ENCODE peak calls at places on chromosomes 13 and 19, in nine cellular contexts. One of them, this sample, is unnamed.

GRCh38 chr19:11273288-11273687 is 11.0 kb upstream of the DOCK6 start:
- DNase-seq in Daoy: no peak
- DNase-seq in fibroblast of lung: no peak
- DNase-seq in stimulated activated CD4-positive, alpha-beta T cell treated with anti-CD3 and anti-CD28 coated beads, Interleukin-1b, Interleukin-23, amount 100 ng/mL, for 24 hours: no peak
- DNase-seq in activated CD8-positive, alpha-beta memory T cell treated with anti-CD3 and anti-CD28 coated beads, Interleukin-2, amount 50 U/mL, for 4 hours: no peak
- DNase-seq in CD8-positive, alpha-beta T cell: no peak
- DNase-seq in left cardiac atrium: no peak
- DNase-seq in activated CD4-positive, alpha-beta T cell treated with anti-CD3 and anti-CD28 coated beads for 4 hours: no peak
- DNase-seq in LHCN-M2: no peak
- DNase-seq in this sample: no peak

GRCh38 chr13:40440990-40441820 is 225.2 kb downstream of the FOXO1 start:
- DNase-seq in Daoy: peak
- DNase-seq in stimulated activated CD4-positive, alpha-beta T cell treated with anti-CD3 and anti-CD28 coated beads, Interleukin-1b, Interleukin-23, amount 100 ng/mL, for 24 hours: no peak
- DNase-seq in activated CD8-positive, alpha-beta memory T cell treated with anti-CD3 and anti-CD28 coated beads, Interleukin-2, amount 50 U/mL, for 4 hours: no peak
- DNase-seq in CD8-positive, alpha-beta T cell: no peak
- DNase-seq in LHCN-M2: peak
- DNase-seq in fibroblast of lung: peak
- DNase-seq in left cardiac atrium: peak
- DNase-seq in activated CD4-positive, alpha-beta T cell treated with anti-CD3 and anti-CD28 coated beads for 4 hours: no peak
- DNase-seq in this sample: peak

GRCh38 chr19:8512115-8512967 is 1.6 kb downstream of the ZNF414 start:
- DNase-seq in fibroblast of lung: no peak
- DNase-seq in left cardiac atrium: no peak
- DNase-seq in activated CD8-positive, alpha-beta memory T cell treated with anti-CD3 and anti-CD28 coated beads, Interleukin-2, amount 50 U/mL, for 4 hours: no peak
- DNase-seq in LHCN-M2: peak
- DNase-seq in Daoy: peak
- DNase-seq in CD8-positive, alpha-beta T cell: no peak
- DNase-seq in stimulated activated CD4-positive, alpha-beta T cell treated with anti-CD3 and anti-CD28 coated beads, Interleukin-1b, Interleukin-23, amount 100 ng/mL, for 24 hours: no peak
- DNase-seq in activated CD4-positive, alpha-beta T cell treated with anti-CD3 and anti-CD28 coated beads for 4 hours: no peak
- DNase-seq in this sample: no peak

GRCh38 chr19:8421484-8422461 is 8.7 kb downstream of the MARCHF2 start:
- DNase-seq in stimulated activated CD4-positive, alpha-beta T cell treated with anti-CD3 and anti-CD28 coated beads, Interleukin-1b, Interleukin-23, amount 100 ng/mL, for 24 hours: no peak
- DNase-seq in fibroblast of lung: no peak
- DNase-seq in Daoy: no peak
- DNase-seq in activated CD4-positive, alpha-beta T cell treated with anti-CD3 and anti-CD28 coated beads for 4 hours: no peak
- DNase-seq in left cardiac atrium: no peak
- DNase-seq in CD8-positive, alpha-beta T cell: no peak
- DNase-seq in activated CD8-positive, alpha-beta memory T cell treated with anti-CD3 and anti-CD28 coated beads, Interleukin-2, amount 50 U/mL, for 4 hours: no peak
- DNase-seq in LHCN-M2: no peak
- DNase-seq in this sample: no peak

GRCh38 chr19:1066251-1066747 is 668 bp upstream of the ARHGAP45 start:
- DNase-seq in fibroblast of lung: no peak
- DNase-seq in activated CD8-positive, alpha-beta memory T cell treated with anti-CD3 and anti-CD28 coated beads, Interleukin-2, amount 50 U/mL, for 4 hours: no peak
- DNase-seq in left cardiac atrium: no peak
- DNase-seq in Daoy: no peak
- DNase-seq in LHCN-M2: no peak
- DNase-seq in stimulated activated CD4-positive, alpha-beta T cell treated with anti-CD3 and anti-CD28 coated beads, Interleukin-1b, Interleukin-23, amount 100 ng/mL, for 24 hours: no peak
- DNase-seq in CD8-positive, alpha-beta T cell: no peak
- DNase-seq in activated CD4-positive, alpha-beta T cell treated with anti-CD3 and anti-CD28 coated beads for 4 hours: no peak
- DNase-seq in this sample: no peak

GRCh38 chr13:21849323-21849722 is 178.4 kb downstream of the FGF9 start:
- DNase-seq in stimulated activated CD4-positive, alpha-beta T cell treated with anti-CD3 and anti-CD28 coated beads, Interleukin-1b, Interleukin-23, amount 100 ng/mL, for 24 hours: no peak
- DNase-seq in LHCN-M2: no peak
- DNase-seq in CD8-positive, alpha-beta T cell: no peak
- DNase-seq in left cardiac atrium: no peak
- DNase-seq in fibroblast of lung: peak
- DNase-seq in activated CD4-positive, alpha-beta T cell treated with anti-CD3 and anti-CD28 coated beads for 4 hours: peak
- DNase-seq in activated CD8-positive, alpha-beta memory T cell treated with anti-CD3 and anti-CD28 coated beads, Interleukin-2, amount 50 U/mL, for 4 hours: no peak
- DNase-seq in Daoy: peak
- DNase-seq in this sample: no peak

GRCh38 chr13:22945321-22946226 is 235.2 kb upstream of the SGCG start:
- DNase-seq in fibroblast of lung: no peak
- DNase-seq in left cardiac atrium: no peak
- DNase-seq in activated CD4-positive, alpha-beta T cell treated with anti-CD3 and anti-CD28 coated beads for 4 hours: no peak
- DNase-seq in stimulated activated CD4-positive, alpha-beta T cell treated with anti-CD3 and anti-CD28 coated beads, Interleukin-1b, Interleukin-23, amount 100 ng/mL, for 24 hours: no peak
- DNase-seq in Daoy: no peak
- DNase-seq in LHCN-M2: no peak
- DNase-seq in activated CD8-positive, alpha-beta memory T cell treated with anti-CD3 and anti-CD28 coated beads, Interleukin-2, amount 50 U/mL, for 4 hours: no peak
- DNase-seq in CD8-positive, alpha-beta T cell: no peak
- DNase-seq in this sample: no peak

GRCh38 chr13:75870397-75870801 is 234.3 kb downstream of the LMO7 start:
- DNase-seq in activated CD8-positive, alpha-beta memory T cell treated with anti-CD3 and anti-CD28 coated beads, Interleukin-2, amount 50 U/mL, for 4 hours: no peak
- DNase-seq in fibroblast of lung: peak
- DNase-seq in activated CD4-positive, alpha-beta T cell treated with anti-CD3 and anti-CD28 coated beads for 4 hours: peak
- DNase-seq in left cardiac atrium: no peak
- DNase-seq in stimulated activated CD4-positive, alpha-beta T cell treated with anti-CD3 and anti-CD28 coated beads, Interleukin-1b, Interleukin-23, amount 100 ng/mL, for 24 hours: no peak
- DNase-seq in LHCN-M2: peak
- DNase-seq in CD8-positive, alpha-beta T cell: no peak
- DNase-seq in Daoy: peak
- DNase-seq in this sample: peak

GRCh38 chr19:6066661-6067646 is 43.3 kb downstream of the RFX2 start:
- DNase-seq in fibroblast of lung: peak
- DNase-seq in Daoy: peak
- DNase-seq in LHCN-M2: peak
- DNase-seq in stimulated activated CD4-positive, alpha-beta T cell treated with anti-CD3 and anti-CD28 coated beads, Interleukin-1b, Interleukin-23, amount 100 ng/mL, for 24 hours: no peak
- DNase-seq in activated CD8-positive, alpha-beta memory T cell treated with anti-CD3 and anti-CD28 coated beads, Interleukin-2, amount 50 U/mL, for 4 hours: no peak
- DNase-seq in left cardiac atrium: peak
- DNase-seq in CD8-positive, alpha-beta T cell: no peak
- DNase-seq in activated CD4-positive, alpha-beta T cell treated with anti-CD3 and anti-CD28 coated beads for 4 hours: no peak
- DNase-seq in this sample: peak

GRCh38 chr19:49558591-49558990 is 21.8 kb downstream of the NOSIP start:
- DNase-seq in Daoy: no peak
- DNase-seq in stimulated activated CD4-positive, alpha-beta T cell treated with anti-CD3 and anti-CD28 coated beads, Interleukin-1b, Interleukin-23, amount 100 ng/mL, for 24 hours: no peak
- DNase-seq in activated CD8-positive, alpha-beta memory T cell treated with anti-CD3 and anti-CD28 coated beads, Interleukin-2, amount 50 U/mL, for 4 hours: no peak
- DNase-seq in LHCN-M2: no peak
- DNase-seq in CD8-positive, alpha-beta T cell: no peak
- DNase-seq in activated CD4-positive, alpha-beta T cell treated with anti-CD3 and anti-CD28 coated beads for 4 hours: peak
- DNase-seq in fibroblast of lung: no peak
- DNase-seq in left cardiac atrium: no peak
- DNase-seq in this sample: no peak

GRCh38 chr13:111401755-111402154 is 81.3 kb downstream of the TEX29 start:
- DNase-seq in activated CD8-positive, alpha-beta memory T cell treated with anti-CD3 and anti-CD28 coated beads, Interleukin-2, amount 50 U/mL, for 4 hours: peak
- DNase-seq in left cardiac atrium: no peak
- DNase-seq in LHCN-M2: no peak
- DNase-seq in stimulated activated CD4-positive, alpha-beta T cell treated with anti-CD3 and anti-CD28 coated beads, Interleukin-1b, Interleukin-23, amount 100 ng/mL, for 24 hours: no peak
- DNase-seq in fibroblast of lung: no peak
- DNase-seq in CD8-positive, alpha-beta T cell: no peak
- DNase-seq in activated CD4-positive, alpha-beta T cell treated with anti-CD3 and anti-CD28 coated beads for 4 hours: no peak
- DNase-seq in Daoy: no peak
- DNase-seq in this sample: no peak

GRCh38 chr13:50261502-50261901 is 246.3 kb downstream of the KCNRG start:
- DNase-seq in fibroblast of lung: no peak
- DNase-seq in activated CD8-positive, alpha-beta memory T cell treated with anti-CD3 and anti-CD28 coated beads, Interleukin-2, amount 50 U/mL, for 4 hours: no peak
- DNase-seq in LHCN-M2: no peak
- DNase-seq in CD8-positive, alpha-beta T cell: no peak
- DNase-seq in activated CD4-positive, alpha-beta T cell treated with anti-CD3 and anti-CD28 coated beads for 4 hours: no peak
- DNase-seq in left cardiac atrium: no peak
- DNase-seq in Daoy: no peak
- DNase-seq in stimulated activated CD4-positive, alpha-beta T cell treated with anti-CD3 and anti-CD28 coated beads, Interleukin-1b, Interleukin-23, amount 100 ng/mL, for 24 hours: no peak
- DNase-seq in this sample: no peak

GRCh38 chr13:75929074-75929473 is 292.9 kb downstream of the LMO7 start:
- DNase-seq in LHCN-M2: no peak
- DNase-seq in CD8-positive, alpha-beta T cell: no peak
- DNase-seq in fibroblast of lung: no peak
- DNase-seq in activated CD4-positive, alpha-beta T cell treated with anti-CD3 and anti-CD28 coated beads for 4 hours: no peak
- DNase-seq in Daoy: no peak
- DNase-seq in activated CD8-positive, alpha-beta memory T cell treated with anti-CD3 and anti-CD28 coated beads, Interleukin-2, amount 50 U/mL, for 4 hours: no peak
- DNase-seq in left cardiac atrium: no peak
- DNase-seq in stimulated activated CD4-positive, alpha-beta T cell treated with anti-CD3 and anti-CD28 coated beads, Interleukin-1b, Interleukin-23, amount 100 ng/mL, for 24 hours: no peak
- DNase-seq in this sample: no peak

GRCh38 chr13:102405499-102406079 is 3.7 kb upstream of the FGF14 start:
- DNase-seq in fibroblast of lung: peak
- DNase-seq in activated CD8-positive, alpha-beta memory T cell treated with anti-CD3 and anti-CD28 coated beads, Interleukin-2, amount 50 U/mL, for 4 hours: no peak
- DNase-seq in left cardiac atrium: no peak
- DNase-seq in stimulated activated CD4-positive, alpha-beta T cell treated with anti-CD3 and anti-CD28 coated beads, Interleukin-1b, Interleukin-23, amount 100 ng/mL, for 24 hours: no peak
- DNase-seq in activated CD4-positive, alpha-beta T cell treated with anti-CD3 and anti-CD28 coated beads for 4 hours: no peak
- DNase-seq in LHCN-M2: no peak
- DNase-seq in CD8-positive, alpha-beta T cell: no peak
- DNase-seq in Daoy: peak
- DNase-seq in this sample: no peak

GRCh38 chr13:103757361-103757760 is 691.1 kb upstream of the SLC10A2 start:
- DNase-seq in CD8-positive, alpha-beta T cell: no peak
- DNase-seq in activated CD8-positive, alpha-beta memory T cell treated with anti-CD3 and anti-CD28 coated beads, Interleukin-2, amount 50 U/mL, for 4 hours: no peak
- DNase-seq in fibroblast of lung: no peak
- DNase-seq in activated CD4-positive, alpha-beta T cell treated with anti-CD3 and anti-CD28 coated beads for 4 hours: no peak
- DNase-seq in LHCN-M2: no peak
- DNase-seq in Daoy: no peak
- DNase-seq in stimulated activated CD4-positive, alpha-beta T cell treated with anti-CD3 and anti-CD28 coated beads, Interleukin-1b, Interleukin-23, amount 100 ng/mL, for 24 hours: no peak
- DNase-seq in left cardiac atrium: no peak
- DNase-seq in this sample: no peak

GRCh38 chr13:107023335-107023734 is 455.4 kb upstream of the ARGLU1 start:
- DNase-seq in activated CD8-positive, alpha-beta memory T cell treated with anti-CD3 and anti-CD28 coated beads, Interleukin-2, amount 50 U/mL, for 4 hours: no peak
- DNase-seq in Daoy: no peak
- DNase-seq in CD8-positive, alpha-beta T cell: no peak
- DNase-seq in left cardiac atrium: no peak
- DNase-seq in stimulated activated CD4-positive, alpha-beta T cell treated with anti-CD3 and anti-CD28 coated beads, Interleukin-1b, Interleukin-23, amount 100 ng/mL, for 24 hours: no peak
- DNase-seq in LHCN-M2: no peak
- DNase-seq in fibroblast of lung: no peak
- DNase-seq in activated CD4-positive, alpha-beta T cell treated with anti-CD3 and anti-CD28 coated beads for 4 hours: no peak
- DNase-seq in this sample: no peak

GRCh38 chr19:42294471-42295137 is 7.3 kb upstream of the PRR19 start:
- DNase-seq in left cardiac atrium: no peak
- DNase-seq in activated CD4-positive, alpha-beta T cell treated with anti-CD3 and anti-CD28 coated beads for 4 hours: no peak
- DNase-seq in stimulated activated CD4-positive, alpha-beta T cell treated with anti-CD3 and anti-CD28 coated beads, Interleukin-1b, Interleukin-23, amount 100 ng/mL, for 24 hours: no peak
- DNase-seq in Daoy: no peak
- DNase-seq in LHCN-M2: no peak
- DNase-seq in activated CD8-positive, alpha-beta memory T cell treated with anti-CD3 and anti-CD28 coated beads, Interleukin-2, amount 50 U/mL, for 4 hours: no peak
- DNase-seq in CD8-positive, alpha-beta T cell: no peak
- DNase-seq in fibroblast of lung: no peak
- DNase-seq in this sample: no peak

GRCh38 chr19:53977429-53977990 is 13.9 kb upstream of the CACNG6 start:
- DNase-seq in fibroblast of lung: peak
- DNase-seq in activated CD4-positive, alpha-beta T cell treated with anti-CD3 and anti-CD28 coated beads for 4 hours: peak
- DNase-seq in LHCN-M2: peak
- DNase-seq in activated CD8-positive, alpha-beta memory T cell treated with anti-CD3 and anti-CD28 coated beads, Interleukin-2, amount 50 U/mL, for 4 hours: peak
- DNase-seq in CD8-positive, alpha-beta T cell: no peak
- DNase-seq in left cardiac atrium: peak
- DNase-seq in stimulated activated CD4-positive, alpha-beta T cell treated with anti-CD3 and anti-CD28 coated beads, Interleukin-1b, Interleukin-23, amount 100 ng/mL, for 24 hours: peak
- DNase-seq in Daoy: peak
- DNase-seq in this sample: peak

GRCh38 chr19:34484328-34484727 is 2.8 kb downstream of the WTIP start:
- DNase-seq in Daoy: no peak
- DNase-seq in activated CD8-positive, alpha-beta memory T cell treated with anti-CD3 and anti-CD28 coated beads, Interleukin-2, amount 50 U/mL, for 4 hours: no peak
- DNase-seq in stimulated activated CD4-positive, alpha-beta T cell treated with anti-CD3 and anti-CD28 coated beads, Interleukin-1b, Interleukin-23, amount 100 ng/mL, for 24 hours: no peak
- DNase-seq in CD8-positive, alpha-beta T cell: no peak
- DNase-seq in left cardiac atrium: no peak
- DNase-seq in fibroblast of lung: no peak
- DNase-seq in activated CD4-positive, alpha-beta T cell treated with anti-CD3 and anti-CD28 coated beads for 4 hours: no peak
- DNase-seq in LHCN-M2: no peak
- DNase-seq in this sample: no peak

GRCh38 chr19:57103573-57104277 is 16.1 kb upstream of the USP29 start:
- DNase-seq in activated CD8-positive, alpha-beta memory T cell treated with anti-CD3 and anti-CD28 coated beads, Interleukin-2, amount 50 U/mL, for 4 hours: peak
- DNase-seq in stimulated activated CD4-positive, alpha-beta T cell treated with anti-CD3 and anti-CD28 coated beads, Interleukin-1b, Interleukin-23, amount 100 ng/mL, for 24 hours: peak
- DNase-seq in activated CD4-positive, alpha-beta T cell treated with anti-CD3 and anti-CD28 coated beads for 4 hours: peak
- DNase-seq in Daoy: peak
- DNase-seq in fibroblast of lung: peak
- DNase-seq in left cardiac atrium: peak
- DNase-seq in CD8-positive, alpha-beta T cell: peak
- DNase-seq in LHCN-M2: peak
- DNase-seq in this sample: peak

GRCh38 chr13:42047561-42048322 is 706 bp upstream of the DGKH start:
- DNase-seq in stimulated activated CD4-positive, alpha-beta T cell treated with anti-CD3 and anti-CD28 coated beads, Interleukin-1b, Interleukin-23, amount 100 ng/mL, for 24 hours: no peak
- DNase-seq in left cardiac atrium: peak
- DNase-seq in activated CD4-positive, alpha-beta T cell treated with anti-CD3 and anti-CD28 coated beads for 4 hours: peak
- DNase-seq in Daoy: peak
- DNase-seq in LHCN-M2: peak
- DNase-seq in fibroblast of lung: peak
- DNase-seq in activated CD8-positive, alpha-beta memory T cell treated with anti-CD3 and anti-CD28 coated beads, Interleukin-2, amount 50 U/mL, for 4 hours: peak
- DNase-seq in CD8-positive, alpha-beta T cell: no peak
- DNase-seq in this sample: peak

GRCh38 chr19:19487077-19488040 is 28.0 kb downstream of the TSSK6 start:
- DNase-seq in Daoy: no peak
- DNase-seq in activated CD4-positive, alpha-beta T cell treated with anti-CD3 and anti-CD28 coated beads for 4 hours: no peak
- DNase-seq in left cardiac atrium: no peak
- DNase-seq in fibroblast of lung: no peak
- DNase-seq in LHCN-M2: no peak
- DNase-seq in stimulated activated CD4-positive, alpha-beta T cell treated with anti-CD3 and anti-CD28 coated beads, Interleukin-1b, Interleukin-23, amount 100 ng/mL, for 24 hours: no peak
- DNase-seq in CD8-positive, alpha-beta T cell: no peak
- DNase-seq in activated CD8-positive, alpha-beta memory T cell treated with anti-CD3 and anti-CD28 coated beads, Interleukin-2, amount 50 U/mL, for 4 hours: no peak
- DNase-seq in this sample: no peak

GRCh38 chr19:53196777-53197396 is 3.7 kb upstream of the ZNF665 start:
- DNase-seq in CD8-positive, alpha-beta T cell: peak
- DNase-seq in left cardiac atrium: peak
- DNase-seq in activated CD8-positive, alpha-beta memory T cell treated with anti-CD3 and anti-CD28 coated beads, Interleukin-2, amount 50 U/mL, for 4 hours: peak
- DNase-seq in stimulated activated CD4-positive, alpha-beta T cell treated with anti-CD3 and anti-CD28 coated beads, Interleukin-1b, Interleukin-23, amount 100 ng/mL, for 24 hours: peak
- DNase-seq in activated CD4-positive, alpha-beta T cell treated with anti-CD3 and anti-CD28 coated beads for 4 hours: peak
- DNase-seq in Daoy: peak
- DNase-seq in LHCN-M2: peak
- DNase-seq in fibroblast of lung: peak
- DNase-seq in this sample: peak

GRCh38 chr19:40629346-40629745 is 28.2 kb downstream of the LTBP4 start:
- DNase-seq in left cardiac atrium: no peak
- DNase-seq in CD8-positive, alpha-beta T cell: no peak
- DNase-seq in stimulated activated CD4-positive, alpha-beta T cell treated with anti-CD3 and anti-CD28 coated beads, Interleukin-1b, Interleukin-23, amount 100 ng/mL, for 24 hours: no peak
- DNase-seq in Daoy: no peak
- DNase-seq in activated CD8-positive, alpha-beta memory T cell treated with anti-CD3 and anti-CD28 coated beads, Interleukin-2, amount 50 U/mL, for 4 hours: no peak
- DNase-seq in activated CD4-positive, alpha-beta T cell treated with anti-CD3 and anti-CD28 coated beads for 4 hours: no peak
- DNase-seq in LHCN-M2: no peak
- DNase-seq in fibroblast of lung: no peak
- DNase-seq in this sample: no peak

GRCh38 chr13:78241278-78241919 is 322.8 kb upstream of the EDNRB start:
- DNase-seq in Daoy: peak
- DNase-seq in left cardiac atrium: peak
- DNase-seq in activated CD4-positive, alpha-beta T cell treated with anti-CD3 and anti-CD28 coated beads for 4 hours: no peak
- DNase-seq in stimulated activated CD4-positive, alpha-beta T cell treated with anti-CD3 and anti-CD28 coated beads, Interleukin-1b, Interleukin-23, amount 100 ng/mL, for 24 hours: peak
- DNase-seq in activated CD8-positive, alpha-beta memory T cell treated with anti-CD3 and anti-CD28 coated beads, Interleukin-2, amount 50 U/mL, for 4 hours: no peak
- DNase-seq in CD8-positive, alpha-beta T cell: no peak
- DNase-seq in LHCN-M2: peak
- DNase-seq in fibroblast of lung: peak
- DNase-seq in this sample: peak

GRCh38 chr13:38967446-38967845 is 23.2 kb downstream of the STOML3 start:
- DNase-seq in Daoy: no peak
- DNase-seq in fibroblast of lung: no peak
- DNase-seq in CD8-positive, alpha-beta T cell: no peak
- DNase-seq in activated CD8-positive, alpha-beta memory T cell treated with anti-CD3 and anti-CD28 coated beads, Interleukin-2, amount 50 U/mL, for 4 hours: no peak
- DNase-seq in stimulated activated CD4-positive, alpha-beta T cell treated with anti-CD3 and anti-CD28 coated beads, Interleukin-1b, Interleukin-23, amount 100 ng/mL, for 24 hours: no peak
- DNase-seq in activated CD4-positive, alpha-beta T cell treated with anti-CD3 and anti-CD28 coated beads for 4 hours: no peak
- DNase-seq in left cardiac atrium: no peak
- DNase-seq in LHCN-M2: no peak
- DNase-seq in this sample: no peak

GRCh38 chr19:49465371-49465770 is 8.6 kb upstream of the FLT3LG start:
- DNase-seq in activated CD4-positive, alpha-beta T cell treated with anti-CD3 and anti-CD28 coated beads for 4 hours: no peak
- DNase-seq in activated CD8-positive, alpha-beta memory T cell treated with anti-CD3 and anti-CD28 coated beads, Interleukin-2, amount 50 U/mL, for 4 hours: no peak
- DNase-seq in Daoy: no peak
- DNase-seq in LHCN-M2: no peak
- DNase-seq in left cardiac atrium: no peak
- DNase-seq in stimulated activated CD4-positive, alpha-beta T cell treated with anti-CD3 and anti-CD28 coated beads, Interleukin-1b, Interleukin-23, amount 100 ng/mL, for 24 hours: no peak
- DNase-seq in CD8-positive, alpha-beta T cell: no peak
- DNase-seq in fibroblast of lung: no peak
- DNase-seq in this sample: no peak

GRCh38 chr19:55464669-55465068 is at the start of gene C19orf85:
- DNase-seq in stimulated activated CD4-positive, alpha-beta T cell treated with anti-CD3 and anti-CD28 coated beads, Interleukin-1b, Interleukin-23, amount 100 ng/mL, for 24 hours: no peak
- DNase-seq in activated CD4-positive, alpha-beta T cell treated with anti-CD3 and anti-CD28 coated beads for 4 hours: no peak
- DNase-seq in fibroblast of lung: no peak
- DNase-seq in CD8-positive, alpha-beta T cell: no peak
- DNase-seq in LHCN-M2: no peak
- DNase-seq in left cardiac atrium: no peak
- DNase-seq in activated CD8-positive, alpha-beta memory T cell treated with anti-CD3 and anti-CD28 coated beads, Interleukin-2, amount 50 U/mL, for 4 hours: no peak
- DNase-seq in Daoy: no peak
- DNase-seq in this sample: no peak

GRCh38 chr13:40391788-40392187 is 274.7 kb downstream of the FOXO1 start:
- DNase-seq in Daoy: no peak
- DNase-seq in activated CD8-positive, alpha-beta memory T cell treated with anti-CD3 and anti-CD28 coated beads, Interleukin-2, amount 50 U/mL, for 4 hours: no peak
- DNase-seq in CD8-positive, alpha-beta T cell: no peak
- DNase-seq in left cardiac atrium: no peak
- DNase-seq in activated CD4-positive, alpha-beta T cell treated with anti-CD3 and anti-CD28 coated beads for 4 hours: no peak
- DNase-seq in stimulated activated CD4-positive, alpha-beta T cell treated with anti-CD3 and anti-CD28 coated beads, Interleukin-1b, Interleukin-23, amount 100 ng/mL, for 24 hours: no peak
- DNase-seq in LHCN-M2: no peak
- DNase-seq in fibroblast of lung: no peak
- DNase-seq in this sample: no peak